ENCODE peak calls at places on chromosomes 7 and 10, in five cellular contexts. One of them, this sample, is unnamed.

GRCh38 chr10:103592186-103593021 is 98.9 kb downstream of the NEURL1 start:
- DNase-seq in mucosa of gallbladder: no peak
- DNase-seq in activated CD8-positive, alpha-beta T cell treated with anti-CD3 and anti-CD28 coated beads for 36 hours: peak
- DNase-seq in sigmoid colon: no peak
- DNase-seq in activated T-helper 1 cell treated with anti-CD3 and anti-CD28 coated beads, Interleukin-2, amount 50 U/mL, for 16 hours: no peak
- DNase-seq in this sample: peak

GRCh38 chr10:33291053-33291592 is 43.3 kb downstream of the NRP1 start:
- DNase-seq in mucosa of gallbladder: no peak
- DNase-seq in activated CD8-positive, alpha-beta T cell treated with anti-CD3 and anti-CD28 coated beads for 36 hours: no peak
- DNase-seq in sigmoid colon: no peak
- DNase-seq in activated T-helper 1 cell treated with anti-CD3 and anti-CD28 coated beads, Interleukin-2, amount 50 U/mL, for 16 hours: no peak
- DNase-seq in this sample: no peak

GRCh38 chr7:126662826-126663225 is 589.9 kb downstream of the GRM8 start:
- DNase-seq in mucosa of gallbladder: no peak
- DNase-seq in activated CD8-positive, alpha-beta T cell treated with anti-CD3 and anti-CD28 coated beads for 36 hours: no peak
- DNase-seq in sigmoid colon: no peak
- DNase-seq in activated T-helper 1 cell treated with anti-CD3 and anti-CD28 coated beads, Interleukin-2, amount 50 U/mL, for 16 hours: no peak
- DNase-seq in this sample: no peak

GRCh38 chr10:80500572-80501380 is 36.9 kb upstream of the SH2D4B start:
- DNase-seq in mucosa of gallbladder: no peak
- DNase-seq in activated CD8-positive, alpha-beta T cell treated with anti-CD3 and anti-CD28 coated beads for 36 hours: peak
- DNase-seq in sigmoid colon: no peak
- DNase-seq in activated T-helper 1 cell treated with anti-CD3 and anti-CD28 coated beads, Interleukin-2, amount 50 U/mL, for 16 hours: no peak
- DNase-seq in this sample: no peak

GRCh38 chr10:86706977-86707376 is 38.7 kb downstream of the LDB3 start:
- DNase-seq in mucosa of gallbladder: no peak
- DNase-seq in activated CD8-positive, alpha-beta T cell treated with anti-CD3 and anti-CD28 coated beads for 36 hours: no peak
- DNase-seq in sigmoid colon: no peak
- DNase-seq in activated T-helper 1 cell treated with anti-CD3 and anti-CD28 coated beads, Interleukin-2, amount 50 U/mL, for 16 hours: no peak
- DNase-seq in this sample: no peak

GRCh38 chr10:4303045-4303444 is 518.0 kb upstream of the KLF6 start:
- DNase-seq in mucosa of gallbladder: no peak
- DNase-seq in activated CD8-positive, alpha-beta T cell treated with anti-CD3 and anti-CD28 coated beads for 36 hours: no peak
- DNase-seq in sigmoid colon: no peak
- DNase-seq in activated T-helper 1 cell treated with anti-CD3 and anti-CD28 coated beads, Interleukin-2, amount 50 U/mL, for 16 hours: no peak
- DNase-seq in this sample: no peak

GRCh38 chr7:43879477-43879876 is 10.2 kb upstream of the MRPS24 start:
- DNase-seq in mucosa of gallbladder: no peak
- DNase-seq in activated CD8-positive, alpha-beta T cell treated with anti-CD3 and anti-CD28 coated beads for 36 hours: no peak
- DNase-seq in sigmoid colon: no peak
- DNase-seq in activated T-helper 1 cell treated with anti-CD3 and anti-CD28 coated beads, Interleukin-2, amount 50 U/mL, for 16 hours: no peak
- DNase-seq in this sample: no peak

GRCh38 chr10:4771554-4772201 is 54.3 kb upstream of the AKR1E2 start:
- DNase-seq in mucosa of gallbladder: no peak
- DNase-seq in activated CD8-positive, alpha-beta T cell treated with anti-CD3 and anti-CD28 coated beads for 36 hours: no peak
- DNase-seq in sigmoid colon: no peak
- DNase-seq in activated T-helper 1 cell treated with anti-CD3 and anti-CD28 coated beads, Interleukin-2, amount 50 U/mL, for 16 hours: no peak
- DNase-seq in this sample: no peak

GRCh38 chr10:97428572-97428981 is 2.6 kb downstream of the PGAM1 start:
- DNase-seq in mucosa of gallbladder: no peak
- DNase-seq in activated CD8-positive, alpha-beta T cell treated with anti-CD3 and anti-CD28 coated beads for 36 hours: no peak
- DNase-seq in sigmoid colon: no peak
- DNase-seq in activated T-helper 1 cell treated with anti-CD3 and anti-CD28 coated beads, Interleukin-2, amount 50 U/mL, for 16 hours: no peak
- DNase-seq in this sample: no peak

GRCh38 chr10:107165007-107165406 is 501 bp upstream of the SORCS1 start:
- DNase-seq in mucosa of gallbladder: no peak
- DNase-seq in activated CD8-positive, alpha-beta T cell treated with anti-CD3 and anti-CD28 coated beads for 36 hours: no peak
- DNase-seq in sigmoid colon: no peak
- DNase-seq in activated T-helper 1 cell treated with anti-CD3 and anti-CD28 coated beads, Interleukin-2, amount 50 U/mL, for 16 hours: no peak
- DNase-seq in this sample: no peak

GRCh38 chr7:106283501-106283830 is 1.3 kb downstream of the NAMPT start:
- DNase-seq in mucosa of gallbladder: no peak
- DNase-seq in activated CD8-positive, alpha-beta T cell treated with anti-CD3 and anti-CD28 coated beads for 36 hours: no peak
- DNase-seq in sigmoid colon: no peak
- DNase-seq in activated T-helper 1 cell treated with anti-CD3 and anti-CD28 coated beads, Interleukin-2, amount 50 U/mL, for 16 hours: no peak
- DNase-seq in this sample: no peak

GRCh38 chr10:83809001-83809400 is 330.3 kb upstream of the GHITM start:
- DNase-seq in mucosa of gallbladder: no peak
- DNase-seq in activated CD8-positive, alpha-beta T cell treated with anti-CD3 and anti-CD28 coated beads for 36 hours: no peak
- DNase-seq in sigmoid colon: no peak
- DNase-seq in activated T-helper 1 cell treated with anti-CD3 and anti-CD28 coated beads, Interleukin-2, amount 50 U/mL, for 16 hours: no peak
- DNase-seq in this sample: no peak

GRCh38 chr10:17428616-17429097 is 25.7 kb downstream of the ST8SIA6 start:
- DNase-seq in mucosa of gallbladder: no peak
- DNase-seq in activated CD8-positive, alpha-beta T cell treated with anti-CD3 and anti-CD28 coated beads for 36 hours: peak
- DNase-seq in sigmoid colon: no peak
- DNase-seq in activated T-helper 1 cell treated with anti-CD3 and anti-CD28 coated beads, Interleukin-2, amount 50 U/mL, for 16 hours: peak
- DNase-seq in this sample: peak

GRCh38 chr7:99953649-99954048 is 22.2 kb downstream of the AZGP1 start:
- DNase-seq in mucosa of gallbladder: no peak
- DNase-seq in activated CD8-positive, alpha-beta T cell treated with anti-CD3 and anti-CD28 coated beads for 36 hours: peak
- DNase-seq in sigmoid colon: no peak
- DNase-seq in activated T-helper 1 cell treated with anti-CD3 and anti-CD28 coated beads, Interleukin-2, amount 50 U/mL, for 16 hours: no peak
- DNase-seq in this sample: no peak

GRCh38 chr7:141074162-141074989 is 512 bp downstream of the TMEM178B start:
- DNase-seq in mucosa of gallbladder: no peak
- DNase-seq in activated CD8-positive, alpha-beta T cell treated with anti-CD3 and anti-CD28 coated beads for 36 hours: peak
- DNase-seq in sigmoid colon: no peak
- DNase-seq in activated T-helper 1 cell treated with anti-CD3 and anti-CD28 coated beads, Interleukin-2, amount 50 U/mL, for 16 hours: no peak
- DNase-seq in this sample: no peak

GRCh38 chr10:61643316-61643751 is 19.4 kb upstream of the CABCOCO1 start:
- DNase-seq in mucosa of gallbladder: no peak
- DNase-seq in activated CD8-positive, alpha-beta T cell treated with anti-CD3 and anti-CD28 coated beads for 36 hours: no peak
- DNase-seq in sigmoid colon: no peak
- DNase-seq in activated T-helper 1 cell treated with anti-CD3 and anti-CD28 coated beads, Interleukin-2, amount 50 U/mL, for 16 hours: no peak
- DNase-seq in this sample: no peak

GRCh38 chr10:28730031-28730778 is 52.9 kb downstream of the BAMBI start:
- DNase-seq in mucosa of gallbladder: no peak
- DNase-seq in activated CD8-positive, alpha-beta T cell treated with anti-CD3 and anti-CD28 coated beads for 36 hours: no peak
- DNase-seq in sigmoid colon: no peak
- DNase-seq in activated T-helper 1 cell treated with anti-CD3 and anti-CD28 coated beads, Interleukin-2, amount 50 U/mL, for 16 hours: no peak
- DNase-seq in this sample: no peak

GRCh38 chr10:102648889-102649752 is 4.8 kb downstream of the TRIM8 start:
- DNase-seq in mucosa of gallbladder: no peak
- DNase-seq in activated CD8-positive, alpha-beta T cell treated with anti-CD3 and anti-CD28 coated beads for 36 hours: peak
- DNase-seq in sigmoid colon: no peak
- DNase-seq in activated T-helper 1 cell treated with anti-CD3 and anti-CD28 coated beads, Interleukin-2, amount 50 U/mL, for 16 hours: no peak
- DNase-seq in this sample: no peak

GRCh38 chr10:133157662-133158436 is 2.2 kb upstream of the KNDC1 start:
- DNase-seq in mucosa of gallbladder: no peak
- DNase-seq in activated CD8-positive, alpha-beta T cell treated with anti-CD3 and anti-CD28 coated beads for 36 hours: no peak
- DNase-seq in sigmoid colon: peak
- DNase-seq in activated T-helper 1 cell treated with anti-CD3 and anti-CD28 coated beads, Interleukin-2, amount 50 U/mL, for 16 hours: no peak
- DNase-seq in this sample: no peak

GRCh38 chr7:68547181-68547580 is 1051.1 kb upstream of the AUTS2 start:
- DNase-seq in mucosa of gallbladder: no peak
- DNase-seq in activated CD8-positive, alpha-beta T cell treated with anti-CD3 and anti-CD28 coated beads for 36 hours: no peak
- DNase-seq in sigmoid colon: no peak
- DNase-seq in activated T-helper 1 cell treated with anti-CD3 and anti-CD28 coated beads, Interleukin-2, amount 50 U/mL, for 16 hours: no peak
- DNase-seq in this sample: no peak

GRCh38 chr10:1412531-1413189 is 324.7 kb downstream of the ADARB2 start:
- DNase-seq in mucosa of gallbladder: no peak
- DNase-seq in activated CD8-positive, alpha-beta T cell treated with anti-CD3 and anti-CD28 coated beads for 36 hours: no peak
- DNase-seq in sigmoid colon: no peak
- DNase-seq in activated T-helper 1 cell treated with anti-CD3 and anti-CD28 coated beads, Interleukin-2, amount 50 U/mL, for 16 hours: no peak
- DNase-seq in this sample: no peak

GRCh38 chr10:116271593-116272496 is 1.2 kb downstream of the GFRA1 start:
- DNase-seq in mucosa of gallbladder: no peak
- DNase-seq in activated CD8-positive, alpha-beta T cell treated with anti-CD3 and anti-CD28 coated beads for 36 hours: peak
- DNase-seq in sigmoid colon: peak
- DNase-seq in activated T-helper 1 cell treated with anti-CD3 and anti-CD28 coated beads, Interleukin-2, amount 50 U/mL, for 16 hours: no peak
- DNase-seq in this sample: no peak

GRCh38 chr10:35027567-35027966 is 62.6 kb downstream of the CUL2 start:
- DNase-seq in mucosa of gallbladder: no peak
- DNase-seq in activated CD8-positive, alpha-beta T cell treated with anti-CD3 and anti-CD28 coated beads for 36 hours: no peak
- DNase-seq in sigmoid colon: no peak
- DNase-seq in activated T-helper 1 cell treated with anti-CD3 and anti-CD28 coated beads, Interleukin-2, amount 50 U/mL, for 16 hours: no peak
- DNase-seq in this sample: no peak

GRCh38 chr7:36473454-36474282 is 84.0 kb downstream of the ANLN start:
- DNase-seq in mucosa of gallbladder: peak
- DNase-seq in activated CD8-positive, alpha-beta T cell treated with anti-CD3 and anti-CD28 coated beads for 36 hours: peak
- DNase-seq in sigmoid colon: no peak
- DNase-seq in activated T-helper 1 cell treated with anti-CD3 and anti-CD28 coated beads, Interleukin-2, amount 50 U/mL, for 16 hours: no peak
- DNase-seq in this sample: no peak

GRCh38 chr10:76119515-76119914 is 688.1 kb downstream of the LRMDA start:
- DNase-seq in mucosa of gallbladder: no peak
- DNase-seq in activated CD8-positive, alpha-beta T cell treated with anti-CD3 and anti-CD28 coated beads for 36 hours: no peak
- DNase-seq in sigmoid colon: no peak
- DNase-seq in activated T-helper 1 cell treated with anti-CD3 and anti-CD28 coated beads, Interleukin-2, amount 50 U/mL, for 16 hours: no peak
- DNase-seq in this sample: no peak

GRCh38 chr7:42907316-42907715 is 4.6 kb downstream of the C7orf25 start:
- DNase-seq in mucosa of gallbladder: no peak
- DNase-seq in activated CD8-positive, alpha-beta T cell treated with anti-CD3 and anti-CD28 coated beads for 36 hours: no peak
- DNase-seq in sigmoid colon: no peak
- DNase-seq in activated T-helper 1 cell treated with anti-CD3 and anti-CD28 coated beads, Interleukin-2, amount 50 U/mL, for 16 hours: no peak
- DNase-seq in this sample: no peak

GRCh38 chr10:132664407-132664806 is 121.5 kb downstream of the NKX6-2 start:
- DNase-seq in mucosa of gallbladder: no peak
- DNase-seq in activated CD8-positive, alpha-beta T cell treated with anti-CD3 and anti-CD28 coated beads for 36 hours: no peak
- DNase-seq in sigmoid colon: no peak
- DNase-seq in activated T-helper 1 cell treated with anti-CD3 and anti-CD28 coated beads, Interleukin-2, amount 50 U/mL, for 16 hours: no peak
- DNase-seq in this sample: no peak

GRCh38 chr10:131886181-131886716 is 14.6 kb upstream of the PPP2R2D start:
- DNase-seq in mucosa of gallbladder: no peak
- DNase-seq in activated CD8-positive, alpha-beta T cell treated with anti-CD3 and anti-CD28 coated beads for 36 hours: no peak
- DNase-seq in sigmoid colon: peak
- DNase-seq in activated T-helper 1 cell treated with anti-CD3 and anti-CD28 coated beads, Interleukin-2, amount 50 U/mL, for 16 hours: no peak
- DNase-seq in this sample: no peak

GRCh38 chr7:107075863-107076574 is 31.5 kb downstream of the PRKAR2B start:
- DNase-seq in mucosa of gallbladder: no peak
- DNase-seq in activated CD8-positive, alpha-beta T cell treated with anti-CD3 and anti-CD28 coated beads for 36 hours: no peak
- DNase-seq in sigmoid colon: no peak
- DNase-seq in activated T-helper 1 cell treated with anti-CD3 and anti-CD28 coated beads, Interleukin-2, amount 50 U/mL, for 16 hours: no peak
- DNase-seq in this sample: no peak

GRCh38 chr7:1533255-1533568 is 2.7 kb downstream of the MAFK start:
- DNase-seq in mucosa of gallbladder: no peak
- DNase-seq in activated CD8-positive, alpha-beta T cell treated with anti-CD3 and anti-CD28 coated beads for 36 hours: no peak
- DNase-seq in sigmoid colon: no peak
- DNase-seq in activated T-helper 1 cell treated with anti-CD3 and anti-CD28 coated beads, Interleukin-2, amount 50 U/mL, for 16 hours: no peak
- DNase-seq in this sample: no peak

GRCh38 chr10:131495892-131496291 is 184.4 kb upstream of the TCERG1L start:
- DNase-seq in mucosa of gallbladder: no peak
- DNase-seq in activated CD8-positive, alpha-beta T cell treated with anti-CD3 and anti-CD28 coated beads for 36 hours: no peak
- DNase-seq in sigmoid colon: no peak
- DNase-seq in activated T-helper 1 cell treated with anti-CD3 and anti-CD28 coated beads, Interleukin-2, amount 50 U/mL, for 16 hours: no peak
- DNase-seq in this sample: no peak

GRCh38 chr7:135558337-135558767 is 635 bp downstream of the NUP205 start:
- DNase-seq in mucosa of gallbladder: peak
- DNase-seq in activated CD8-positive, alpha-beta T cell treated with anti-CD3 and anti-CD28 coated beads for 36 hours: peak
- DNase-seq in sigmoid colon: no peak
- DNase-seq in activated T-helper 1 cell treated with anti-CD3 and anti-CD28 coated beads, Interleukin-2, amount 50 U/mL, for 16 hours: peak
- DNase-seq in this sample: peak

This sample was measured in CMK.